ENCODE peak calls at places on chromosomes 7 and 10, in five cellular contexts. One of them, this sample, is unnamed. For H3K4me1, the result is how much of the 10 kb centered on the place peaks cover.

GRCh38 chr7:149670288-149670687 is 103.1 kb downstream of the ZNF467 start:
- DNase-seq in esophagus squamous epithelium: no peak
- DNase-seq in cardiac muscle cell: peak
- DNase-seq in hepatocyte: peak
- DNase-seq in heart left ventricle: peak
- DNase-seq in this sample: no peak

GRCh38 chr10:61878411-61879051 is 23.0 kb upstream of the ARID5B start:
- DNase-seq in esophagus squamous epithelium: no peak
- DNase-seq in cardiac muscle cell: no peak
- DNase-seq in hepatocyte: no peak
- DNase-seq in heart left ventricle: no peak
- DNase-seq in this sample: no peak

GRCh38 chr7:15309891-15310290 is 251.9 kb downstream of the AGMO start:
- DNase-seq in esophagus squamous epithelium: no peak
- DNase-seq in cardiac muscle cell: peak
- DNase-seq in hepatocyte: no peak
- DNase-seq in heart left ventricle: no peak
- DNase-seq in this sample: no peak

GRCh38 chr10:133474833-133475734 is 21.3 kb downstream of the SCART1 start:
- DNase-seq in esophagus squamous epithelium: no peak
- DNase-seq in cardiac muscle cell: no peak
- DNase-seq in hepatocyte: no peak
- DNase-seq in heart left ventricle: no peak
- DNase-seq in this sample: no peak

GRCh38 chr7:17027143-17027802 is 145.5 kb upstream of the AGR3 start:
- DNase-seq in esophagus squamous epithelium: no peak
- DNase-seq in cardiac muscle cell: peak
- DNase-seq in hepatocyte: no peak
- DNase-seq in heart left ventricle: no peak
- DNase-seq in this sample: no peak

GRCh38 chr7:2717293-2717904 is 29.4 kb downstream of the AMZ1 start:
- DNase-seq in esophagus squamous epithelium: no peak
- DNase-seq in cardiac muscle cell: peak
- DNase-seq in hepatocyte: peak
- DNase-seq in heart left ventricle: no peak
- DNase-seq in this sample: peak

GRCh38 chr7:128743112-128743772 is 4.1 kb downstream of the CALU start:
- DNase-seq in esophagus squamous epithelium: no peak
- DNase-seq in cardiac muscle cell: peak
- DNase-seq in hepatocyte: no peak
- DNase-seq in heart left ventricle: no peak
- DNase-seq in this sample: no peak

GRCh38 chr7:79789584-79790345 is 336.3 kb upstream of the MAGI2 start:
- DNase-seq in esophagus squamous epithelium: no peak
- DNase-seq in cardiac muscle cell: peak
- DNase-seq in hepatocyte: no peak
- DNase-seq in heart left ventricle: no peak
- DNase-seq in this sample: no peak

GRCh38 chr7:131094685-131095084 is 233.0 kb upstream of the MKLN1 start:
- DNase-seq in esophagus squamous epithelium: no peak
- DNase-seq in cardiac muscle cell: no peak
- DNase-seq in hepatocyte: no peak
- DNase-seq in heart left ventricle: no peak
- DNase-seq in this sample: no peak

GRCh38 chr10:120365872-120366271 is 91.2 kb upstream of the PLPP4 start:
- DNase-seq in esophagus squamous epithelium: no peak
- DNase-seq in cardiac muscle cell: no peak
- DNase-seq in hepatocyte: no peak
- DNase-seq in heart left ventricle: no peak
- DNase-seq in this sample: no peak

GRCh38 chr10:18216482-18216881 is 76.3 kb downstream of the CACNB2 start:
- DNase-seq in esophagus squamous epithelium: no peak
- DNase-seq in cardiac muscle cell: peak
- DNase-seq in hepatocyte: peak
- DNase-seq in heart left ventricle: no peak
- DNase-seq in this sample: no peak

GRCh38 chr7:75993689-75994387 is 557 bp downstream of the TMEM120A start:
- DNase-seq in esophagus squamous epithelium: no peak
- DNase-seq in cardiac muscle cell: peak
- DNase-seq in hepatocyte: peak
- DNase-seq in heart left ventricle: peak
- DNase-seq in this sample: peak

GRCh38 chr10:42795701-42796100 is 13.1 kb downstream of the BMS1 start:
- DNase-seq in esophagus squamous epithelium: no peak
- DNase-seq in cardiac muscle cell: no peak
- DNase-seq in hepatocyte: no peak
- DNase-seq in heart left ventricle: no peak
- DNase-seq in this sample: no peak

GRCh38 chr10:2475711-2476110 is 591.6 kb upstream of the PFKP start:
- DNase-seq in esophagus squamous epithelium: no peak
- DNase-seq in cardiac muscle cell: no peak
- DNase-seq in hepatocyte: no peak
- DNase-seq in heart left ventricle: no peak
- DNase-seq in this sample: no peak

GRCh38 chr7:132430863-132431822 is 145.1 kb downstream of the PLXNA4 start:
- DNase-seq in esophagus squamous epithelium: no peak
- DNase-seq in cardiac muscle cell: peak
- DNase-seq in hepatocyte: peak
- DNase-seq in heart left ventricle: peak
- DNase-seq in this sample: no peak

GRCh38 chr10:119303886-119304285 is 96.5 kb downstream of the GRK5 start:
- DNase-seq in esophagus squamous epithelium: no peak
- DNase-seq in cardiac muscle cell: no peak
- DNase-seq in hepatocyte: peak
- DNase-seq in heart left ventricle: no peak
- DNase-seq in this sample: no peak

GRCh38 chr7:36149694-36150452 is 3.2 kb upstream of the EEPD1 start:
- DNase-seq in esophagus squamous epithelium: no peak
- DNase-seq in cardiac muscle cell: no peak
- DNase-seq in hepatocyte: no peak
- DNase-seq in heart left ventricle: no peak
- DNase-seq in this sample: peak

GRCh38 chr10:9075420-9075819 is 1020.9 kb downstream of the GATA3 start:
- DNase-seq in esophagus squamous epithelium: no peak
- DNase-seq in cardiac muscle cell: no peak
- DNase-seq in hepatocyte: no peak
- DNase-seq in heart left ventricle: no peak
- DNase-seq in this sample: no peak

GRCh38 chr10:98534046-98534445 is 87.3 kb upstream of the HPS1 start:
- DNase-seq in esophagus squamous epithelium: no peak
- DNase-seq in cardiac muscle cell: no peak
- DNase-seq in hepatocyte: no peak
- DNase-seq in heart left ventricle: no peak
- DNase-seq in this sample: no peak

GRCh38 chr10:98539578-98539977 is 92.8 kb upstream of the HPS1 start:
- DNase-seq in esophagus squamous epithelium: no peak
- DNase-seq in cardiac muscle cell: no peak
- DNase-seq in hepatocyte: no peak
- DNase-seq in heart left ventricle: no peak
- DNase-seq in this sample: no peak

GRCh38 chr10:98536551-98536950 is 89.8 kb upstream of the HPS1 start:
- DNase-seq in esophagus squamous epithelium: no peak
- DNase-seq in cardiac muscle cell: no peak
- DNase-seq in hepatocyte: peak
- DNase-seq in heart left ventricle: no peak
- DNase-seq in this sample: no peak
- TF ChIP-seq CTCF in esophagus squamous epithelium: no peak
- TF ChIP-seq CTCF in cardiac muscle cell: no peak
- TF ChIP-seq CTCF in hepatocyte: no peak
- TF ChIP-seq CTCF in heart left ventricle: no peak
- TF ChIP-seq CTCF in this sample: peak

GRCh38 chr10:79103585-79103984 is 34.8 kb downstream of the ZMIZ1 start:
- DNase-seq in esophagus squamous epithelium: no peak
- DNase-seq in cardiac muscle cell: no peak
- DNase-seq in hepatocyte: no peak
- DNase-seq in heart left ventricle: no peak
- DNase-seq in this sample: no peak

GRCh38 chr10:79101560-79101971 is 32.8 kb downstream of the ZMIZ1 start:
- DNase-seq in esophagus squamous epithelium: no peak
- DNase-seq in cardiac muscle cell: no peak
- DNase-seq in hepatocyte: no peak
- DNase-seq in heart left ventricle: no peak
- DNase-seq in this sample: no peak

GRCh38 chr10:79103078-79103477 is 34.3 kb downstream of the ZMIZ1 start:
- DNase-seq in esophagus squamous epithelium: no peak
- DNase-seq in cardiac muscle cell: no peak
- DNase-seq in hepatocyte: no peak
- DNase-seq in heart left ventricle: no peak
- DNase-seq in this sample: no peak

GRCh38 chr10:79100761-79101160 is 32.0 kb downstream of the ZMIZ1 start:
- DNase-seq in esophagus squamous epithelium: no peak
- DNase-seq in cardiac muscle cell: no peak
- DNase-seq in hepatocyte: no peak
- DNase-seq in heart left ventricle: no peak
- DNase-seq in this sample: no peak

GRCh38 chr10:79102056-79102874 is 33.5 kb downstream of the ZMIZ1 start:
- DNase-seq in esophagus squamous epithelium: no peak
- DNase-seq in cardiac muscle cell: peak
- DNase-seq in hepatocyte: peak
- DNase-seq in heart left ventricle: peak
- DNase-seq in this sample: no peak
- H3K4me1 ChIP-seq in esophagus squamous epithelium: under half
- H3K4me1 ChIP-seq in cardiac muscle cell: half or more
- H3K4me1 ChIP-seq in hepatocyte: under half
- H3K4me1 ChIP-seq in heart left ventricle: half or more
- H3K4me1 ChIP-seq in this sample: under half

DNA sequence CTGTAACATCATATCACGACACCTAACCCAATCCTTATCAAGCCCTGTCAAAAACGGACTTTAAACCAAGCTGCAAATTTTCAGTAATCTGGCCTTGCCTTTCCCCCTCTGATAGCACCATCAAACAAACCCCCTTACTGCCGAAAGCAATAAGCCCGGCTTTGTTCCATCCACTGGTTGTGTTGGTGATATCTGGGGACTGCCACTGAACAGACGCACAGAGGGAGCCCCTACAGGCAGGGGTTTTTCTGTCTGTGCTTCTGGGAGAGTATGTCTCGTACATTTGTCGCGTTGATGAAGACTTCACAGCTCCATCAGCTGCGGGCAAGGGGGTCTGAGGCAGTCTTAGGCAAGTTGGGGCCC is 550 bp upstream of the PLAU start:
- DNase-seq in esophagus squamous epithelium: no peak
- DNase-seq in cardiac muscle cell: no peak
- DNase-seq in hepatocyte: no peak
- DNase-seq in heart left ventricle: no peak
- DNase-seq in this sample: no peak
- TF ChIP-seq CTCF in esophagus squamous epithelium: no peak
- TF ChIP-seq CTCF in cardiac muscle cell: peak
- TF ChIP-seq CTCF in hepatocyte: peak
- TF ChIP-seq CTCF in heart left ventricle: no peak
- TF ChIP-seq CTCF in this sample: peak

GRCh38 chr7:973312-973711 is 2.0 kb downstream of the COX19 start:
- DNase-seq in esophagus squamous epithelium: no peak
- DNase-seq in cardiac muscle cell: no peak
- DNase-seq in hepatocyte: no peak
- DNase-seq in heart left ventricle: no peak
- DNase-seq in this sample: no peak
- H3K4me1 ChIP-seq in esophagus squamous epithelium: under half
- H3K4me1 ChIP-seq in cardiac muscle cell: under half
- H3K4me1 ChIP-seq in hepatocyte: under half
- H3K4me1 ChIP-seq in heart left ventricle: under half
- H3K4me1 ChIP-seq in this sample: under half

GRCh38 chr7:85021090-85021704 is 165.7 kb downstream of the SEMA3D start:
- DNase-seq in esophagus squamous epithelium: no peak
- DNase-seq in cardiac muscle cell: peak
- DNase-seq in hepatocyte: peak
- DNase-seq in heart left ventricle: no peak
- DNase-seq in this sample: no peak
- TF ChIP-seq CTCF in esophagus squamous epithelium: no peak
- TF ChIP-seq CTCF in cardiac muscle cell: peak
- TF ChIP-seq CTCF in hepatocyte: peak
- TF ChIP-seq CTCF in heart left ventricle: peak
- TF ChIP-seq CTCF in this sample: peak